ENCODE peak calls at places on chromosome 16, in nine cellular contexts. One of them, this sample, is unnamed. For H3K9me3, the result is how much of the 10 kb centered on the place peaks cover.

GRCh38 chr16:75860654-75861053 is 134.4 kb upstream of the CPHXL start:
- DNase-seq in IMR-90: no peak
- DNase-seq in keratinocyte: no peak
- DNase-seq in mesenchymal stem cell: no peak
- DNase-seq in mammary epithelial cell: no peak
- DNase-seq in neural progenitor cell: peak
- DNase-seq in endodermal cell: peak
- DNase-seq in adipocyte: no peak
- DNase-seq in GM23248: no peak
- DNase-seq in this sample: no peak

GRCh38 chr16:83329466-83329865 is 478.3 kb upstream of the HSBP1 start:
- DNase-seq in GM23248: no peak
- DNase-seq in mammary epithelial cell: no peak
- DNase-seq in IMR-90: no peak
- DNase-seq in endodermal cell: no peak
- DNase-seq in keratinocyte: no peak
- DNase-seq in mesenchymal stem cell: no peak
- DNase-seq in adipocyte: no peak
- DNase-seq in neural progenitor cell: no peak
- DNase-seq in this sample: no peak

GRCh38 chr16:86669937-86670772 is 91.8 kb downstream of the FOXL1 start:
- DNase-seq in mammary epithelial cell: no peak
- DNase-seq in mesenchymal stem cell: peak
- DNase-seq in adipocyte: no peak
- DNase-seq in IMR-90: peak
- DNase-seq in keratinocyte: no peak
- DNase-seq in neural progenitor cell: peak
- DNase-seq in GM23248: no peak
- DNase-seq in endodermal cell: no peak
- DNase-seq in this sample: peak

GRCh38 chr16:31211960-31212359 is 2.0 kb upstream of the TRIM72 start:
- DNase-seq in mammary epithelial cell: no peak
- DNase-seq in neural progenitor cell: no peak
- DNase-seq in mesenchymal stem cell: no peak
- DNase-seq in endodermal cell: no peak
- DNase-seq in IMR-90: no peak
- DNase-seq in adipocyte: no peak
- DNase-seq in keratinocyte: no peak
- DNase-seq in GM23248: no peak
- DNase-seq in this sample: no peak

GRCh38 chr16:11032922-11033291 is 88.5 kb downstream of the CLEC16A start:
- DNase-seq in GM23248: peak
- DNase-seq in mammary epithelial cell: no peak
- DNase-seq in endodermal cell: peak
- DNase-seq in neural progenitor cell: peak
- DNase-seq in IMR-90: peak
- DNase-seq in mesenchymal stem cell: peak
- DNase-seq in keratinocyte: no peak
- DNase-seq in adipocyte: peak
- DNase-seq in this sample: no peak

GRCh38 chr16:30950516-30951073 is 1.7 kb downstream of the ORAI3 start:
- DNase-seq in IMR-90: no peak
- DNase-seq in GM23248: no peak
- DNase-seq in keratinocyte: no peak
- DNase-seq in endodermal cell: no peak
- DNase-seq in mesenchymal stem cell: no peak
- DNase-seq in mammary epithelial cell: no peak
- DNase-seq in neural progenitor cell: no peak
- DNase-seq in adipocyte: no peak
- DNase-seq in this sample: no peak

GRCh38 chr16:17784073-17784472 is 313.3 kb upstream of the XYLT1 start:
- DNase-seq in neural progenitor cell: peak
- DNase-seq in endodermal cell: peak
- DNase-seq in adipocyte: peak
- DNase-seq in mesenchymal stem cell: no peak
- DNase-seq in GM23248: peak
- DNase-seq in mammary epithelial cell: peak
- DNase-seq in IMR-90: peak
- DNase-seq in keratinocyte: no peak
- DNase-seq in this sample: no peak

GRCh38 chr16:79767597-79768280 is 167.2 kb upstream of the MAF start:
- DNase-seq in endodermal cell: peak
- DNase-seq in mesenchymal stem cell: peak
- DNase-seq in IMR-90: no peak
- DNase-seq in adipocyte: peak
- DNase-seq in neural progenitor cell: peak
- DNase-seq in mammary epithelial cell: peak
- DNase-seq in GM23248: peak
- DNase-seq in keratinocyte: no peak
- DNase-seq in this sample: peak

GRCh38 chr16:5006348-5007193 is 27.2 kb downstream of the NAGPA start:
- DNase-seq in neural progenitor cell: no peak
- DNase-seq in mesenchymal stem cell: no peak
- DNase-seq in mammary epithelial cell: no peak
- DNase-seq in GM23248: no peak
- DNase-seq in IMR-90: no peak
- DNase-seq in keratinocyte: no peak
- DNase-seq in adipocyte: no peak
- DNase-seq in endodermal cell: no peak
- DNase-seq in this sample: no peak

GRCh38 chr16:8621572-8622314 is at the start of gene METTL22:
- DNase-seq in keratinocyte: peak
- DNase-seq in GM23248: peak
- DNase-seq in mammary epithelial cell: peak
- DNase-seq in IMR-90: peak
- DNase-seq in neural progenitor cell: peak
- DNase-seq in mesenchymal stem cell: peak
- DNase-seq in endodermal cell: peak
- DNase-seq in adipocyte: peak
- DNase-seq in this sample: peak

GRCh38 chr16:72995151-72995881 is 52.6 kb downstream of the ZFHX3 start:
- DNase-seq in mammary epithelial cell: no peak
- DNase-seq in IMR-90: no peak
- DNase-seq in adipocyte: no peak
- DNase-seq in endodermal cell: peak
- DNase-seq in mesenchymal stem cell: peak
- DNase-seq in GM23248: no peak
- DNase-seq in neural progenitor cell: peak
- DNase-seq in keratinocyte: no peak
- DNase-seq in this sample: peak

GRCh38 chr16:12062343-12063003 is 85.9 kb downstream of the SNX29 start:
- DNase-seq in keratinocyte: peak
- DNase-seq in GM23248: peak
- DNase-seq in mammary epithelial cell: peak
- DNase-seq in neural progenitor cell: no peak
- DNase-seq in IMR-90: peak
- DNase-seq in adipocyte: peak
- DNase-seq in mesenchymal stem cell: peak
- DNase-seq in endodermal cell: no peak
- DNase-seq in this sample: peak

GRCh38 chr16:30369091-30369937 is 980 bp downstream of the TBC1D10B start:
- DNase-seq in GM23248: peak
- DNase-seq in keratinocyte: no peak
- DNase-seq in mesenchymal stem cell: peak
- DNase-seq in endodermal cell: peak
- DNase-seq in mammary epithelial cell: peak
- DNase-seq in adipocyte: peak
- DNase-seq in IMR-90: no peak
- DNase-seq in neural progenitor cell: peak
- DNase-seq in this sample: peak

GRCh38 chr16:89956511-89957213 is 8.1 kb downstream of the DEF8 start:
- DNase-seq in neural progenitor cell: no peak
- DNase-seq in IMR-90: no peak
- DNase-seq in keratinocyte: no peak
- DNase-seq in adipocyte: no peak
- DNase-seq in endodermal cell: no peak
- DNase-seq in GM23248: no peak
- DNase-seq in mesenchymal stem cell: no peak
- DNase-seq in mammary epithelial cell: no peak
- DNase-seq in this sample: no peak

GRCh38 chr16:4358831-4359561 is 7.9 kb upstream of the PAM16 start:
- DNase-seq in endodermal cell: peak
- DNase-seq in IMR-90: no peak
- DNase-seq in keratinocyte: no peak
- DNase-seq in neural progenitor cell: peak
- DNase-seq in mesenchymal stem cell: peak
- DNase-seq in adipocyte: peak
- DNase-seq in mammary epithelial cell: no peak
- DNase-seq in GM23248: peak
- DNase-seq in this sample: peak

GRCh38 chr16:20409398-20410152 is at the start of gene ACSM5:
- DNase-seq in endodermal cell: peak
- DNase-seq in mesenchymal stem cell: no peak
- DNase-seq in adipocyte: no peak
- DNase-seq in IMR-90: no peak
- DNase-seq in neural progenitor cell: no peak
- DNase-seq in GM23248: no peak
- DNase-seq in keratinocyte: no peak
- DNase-seq in mammary epithelial cell: no peak
- DNase-seq in this sample: no peak

GRCh38 chr16:58843675-58844074 is 109.6 kb upstream of the GOT2 start:
- DNase-seq in IMR-90: peak
- DNase-seq in keratinocyte: no peak
- DNase-seq in endodermal cell: no peak
- DNase-seq in GM23248: peak
- DNase-seq in adipocyte: peak
- DNase-seq in mesenchymal stem cell: peak
- DNase-seq in neural progenitor cell: peak
- DNase-seq in mammary epithelial cell: peak
- DNase-seq in this sample: no peak

DNA sequence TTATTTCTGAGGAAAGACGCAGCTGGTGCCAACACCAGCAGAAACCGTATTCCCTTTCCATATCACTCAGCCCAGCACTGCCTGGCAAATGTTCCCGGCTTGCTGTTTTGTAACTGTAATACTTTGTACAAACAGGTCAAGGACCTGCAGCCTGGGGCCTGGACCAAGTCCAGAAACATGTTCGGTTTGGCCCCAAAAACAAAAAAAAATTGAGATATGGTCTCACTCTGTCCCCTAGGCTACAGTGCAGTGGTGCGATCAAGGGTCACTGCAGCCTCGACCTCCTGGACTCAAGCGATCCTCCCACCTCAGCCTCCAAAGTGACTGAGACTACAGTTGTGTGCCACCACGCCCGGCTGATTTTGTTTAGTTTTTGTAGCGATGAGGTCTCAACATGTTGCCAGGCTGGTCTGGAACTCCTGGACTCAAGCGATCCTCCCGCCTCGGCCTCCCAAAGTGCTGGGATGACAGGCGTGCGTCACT is 1.2 kb downstream of the HAGH start:
- DNase-seq in endodermal cell: no peak
- DNase-seq in keratinocyte: no peak
- DNase-seq in GM23248: no peak
- DNase-seq in adipocyte: no peak
- DNase-seq in IMR-90: no peak
- DNase-seq in mesenchymal stem cell: no peak
- DNase-seq in neural progenitor cell: no peak
- DNase-seq in mammary epithelial cell: no peak
- DNase-seq in this sample: no peak
- H3K9ac ChIP-seq in endodermal cell: no peak
- H3K9ac ChIP-seq in keratinocyte: peak
- H3K9ac ChIP-seq in GM23248: peak
- H3K9ac ChIP-seq in adipocyte: peak
- H3K9ac ChIP-seq in IMR-90: no peak
- H3K9ac ChIP-seq in mesenchymal stem cell: peak
- H3K9ac ChIP-seq in neural progenitor cell: no peak
- H3K9ac ChIP-seq in mammary epithelial cell: no peak
- H3K9ac ChIP-seq in this sample: peak

GRCh38 chr16:35543486-35543885 is 2084.1 kb downstream of the TP53TG3F start:
- DNase-seq in endodermal cell: no peak
- DNase-seq in keratinocyte: no peak
- DNase-seq in mesenchymal stem cell: no peak
- DNase-seq in neural progenitor cell: no peak
- DNase-seq in mammary epithelial cell: no peak
- DNase-seq in IMR-90: no peak
- DNase-seq in GM23248: no peak
- DNase-seq in adipocyte: no peak
- DNase-seq in this sample: no peak
- H3K9me3 ChIP-seq in endodermal cell: half or more
- H3K9me3 ChIP-seq in keratinocyte: under half
- H3K9me3 ChIP-seq in mesenchymal stem cell: under half
- H3K9me3 ChIP-seq in neural progenitor cell: under half
- H3K9me3 ChIP-seq in mammary epithelial cell: under half
- H3K9me3 ChIP-seq in IMR-90: under half
- H3K9me3 ChIP-seq in GM23248: under half
- H3K9me3 ChIP-seq in adipocyte: under half
- H3K9me3 ChIP-seq in this sample: under half

GRCh38 chr16:67965668-67966548 is 2.5 kb downstream of the SLC12A4 start:
- DNase-seq in adipocyte: peak
- DNase-seq in endodermal cell: no peak
- DNase-seq in neural progenitor cell: no peak
- DNase-seq in GM23248: no peak
- DNase-seq in keratinocyte: peak
- DNase-seq in mammary epithelial cell: peak
- DNase-seq in mesenchymal stem cell: peak
- DNase-seq in IMR-90: no peak
- DNase-seq in this sample: no peak
- H3K9ac ChIP-seq in adipocyte: peak
- H3K9ac ChIP-seq in endodermal cell: no peak
- H3K9ac ChIP-seq in neural progenitor cell: no peak
- H3K9ac ChIP-seq in GM23248: peak
- H3K9ac ChIP-seq in keratinocyte: peak
- H3K9ac ChIP-seq in mammary epithelial cell: peak
- H3K9ac ChIP-seq in mesenchymal stem cell: peak
- H3K9ac ChIP-seq in IMR-90: peak
- H3K9ac ChIP-seq in this sample: peak

GRCh38 chr16:35751191-35751941 is 2292.0 kb downstream of the TP53TG3F start:
- DNase-seq in endodermal cell: no peak
- DNase-seq in neural progenitor cell: no peak
- DNase-seq in mesenchymal stem cell: no peak
- DNase-seq in IMR-90: no peak
- DNase-seq in GM23248: no peak
- DNase-seq in adipocyte: no peak
- DNase-seq in mammary epithelial cell: no peak
- DNase-seq in keratinocyte: peak
- DNase-seq in this sample: no peak

GRCh38 chr16:35749253-35750141 is 2290.1 kb downstream of the TP53TG3F start:
- DNase-seq in GM23248: no peak
- DNase-seq in neural progenitor cell: no peak
- DNase-seq in keratinocyte: no peak
- DNase-seq in mesenchymal stem cell: no peak
- DNase-seq in endodermal cell: no peak
- DNase-seq in adipocyte: no peak
- DNase-seq in IMR-90: no peak
- DNase-seq in mammary epithelial cell: no peak
- DNase-seq in this sample: no peak

GRCh38 chr16:35750157-35750689 is 2290.8 kb downstream of the TP53TG3F start:
- DNase-seq in GM23248: no peak
- DNase-seq in keratinocyte: no peak
- DNase-seq in IMR-90: no peak
- DNase-seq in adipocyte: no peak
- DNase-seq in neural progenitor cell: no peak
- DNase-seq in mesenchymal stem cell: no peak
- DNase-seq in endodermal cell: no peak
- DNase-seq in mammary epithelial cell: no peak
- DNase-seq in this sample: no peak

GRCh38 chr16:35752012-35752772 is 2292.8 kb downstream of the TP53TG3F start:
- DNase-seq in mammary epithelial cell: no peak
- DNase-seq in endodermal cell: no peak
- DNase-seq in keratinocyte: no peak
- DNase-seq in mesenchymal stem cell: no peak
- DNase-seq in GM23248: no peak
- DNase-seq in adipocyte: no peak
- DNase-seq in IMR-90: no peak
- DNase-seq in neural progenitor cell: no peak
- DNase-seq in this sample: no peak

GRCh38 chr16:35750701-35751104 is 2291.3 kb downstream of the TP53TG3F start:
- DNase-seq in mammary epithelial cell: no peak
- DNase-seq in neural progenitor cell: no peak
- DNase-seq in keratinocyte: no peak
- DNase-seq in adipocyte: no peak
- DNase-seq in GM23248: no peak
- DNase-seq in IMR-90: no peak
- DNase-seq in mesenchymal stem cell: no peak
- DNase-seq in endodermal cell: no peak
- DNase-seq in this sample: no peak
- H3K9me3 ChIP-seq in mammary epithelial cell: under half
- H3K9me3 ChIP-seq in neural progenitor cell: under half
- H3K9me3 ChIP-seq in keratinocyte: under half
- H3K9me3 ChIP-seq in adipocyte: under half
- H3K9me3 ChIP-seq in GM23248: under half
- H3K9me3 ChIP-seq in IMR-90: half or more
- H3K9me3 ChIP-seq in mesenchymal stem cell: under half
- H3K9me3 ChIP-seq in endodermal cell: under half
- H3K9me3 ChIP-seq in this sample: under half

This sample was measured in colonic mucosa.